ENCODE peak calls at places on chromosomes 11 and 22, in four cellular contexts. R is fibroblast of mammary gland; Y is activated T-helper 1 cell treated with anti-CD3 and anti-CD28 coated beads, Interleukin-12 subunit alpha, Interleukin-12 subunit beta, Interleukin-2, Interleukin-4 antibody, amounts not matched to agents 30 ng/mL and 10 ng/mL and 1 ng/mL, durations not matched to agents 14 hours and 24 hours and 36 hours; C is H54. V is an unnamed sample.
A peak's percentile ranks its signal among the peaks of the same experiment; 100 is the strongest.

GRCh38 chr11:118868659-118869058 is 15.0 kb upstream of the CXCR5 start:
- DNase-seq in R (no peak), Y (no peak), C (no peak), V (no peak)

GRCh38 chr11:59144579-59145345 is 2.1 kb downstream of the FAM111A start:
- DNase-seq in R (peak; percentile 77), Y (peak; percentile 70), C (peak; percentile 50), V (peak; percentile 90)

GRCh38 chr22:47052236-47053012 is 290.0 kb downstream of the TBC1D22A start:
- DNase-seq in R (no peak), Y (no peak), C (no peak), V (no peak)

GRCh38 chr11:115409691-115410220 is 94.5 kb downstream of the CADM1 start:
- DNase-seq in R (no peak), Y (no peak), C (no peak), V (peak; percentile 8)

GRCh38 chr22:32567544-32567943 is 92.9 kb downstream of the FBXO7 start:
- DNase-seq in R (no peak), Y (no peak), C (no peak), V (no peak)

GRCh38 chr11:65858354-65859133 is 564 bp upstream of the CFL1 start:
- DNase-seq in R (no peak), Y (no peak), C (no peak), V (no peak)

GRCh38 chr11:46363031-46363407 is 15.8 kb downstream of the DGKZ start:
- DNase-seq in R (peak; percentile 36), Y (no peak), C (peak; percentile 94), V (peak; percentile 71)

GRCh38 chr22:25747245-25747944 is 5.4 kb downstream of the MYO18B start:
- DNase-seq in R (peak; percentile 99), Y (no peak), C (peak; percentile 78), V (peak; percentile 93)

GRCh38 chr11:126194121-126194543 is 17.3 kb downstream of the RPUSD4 start:
- DNase-seq in R (peak; percentile 58), Y (no peak), C (no peak), V (peak; percentile 62)

GRCh38 chr11:6418958-6419611 is at the start of gene APBB1:
- DNase-seq in R (peak; percentile 46), Y (peak; percentile 63), C (peak; percentile 68), V (peak; percentile 44)

GRCh38 chr22:42069801-42070516 is 653 bp downstream of the NAGA start:
- DNase-seq in R (no peak), Y (peak; percentile 14), C (no peak), V (peak; percentile 12)

GRCh38 chr22:32836286-32836859 is 34.9 kb downstream of the TIMP3 start:
- DNase-seq in R (peak; percentile 26), Y (no peak), C (peak; percentile 24), V (no peak)

GRCh38 chr11:64249563-64250405 is 1.5 kb upstream of the PLCB3 start:
- DNase-seq in R (no peak), Y (no peak), C (no peak), V (no peak)

GRCh38 chr22:45007247-45007945 is 2.4 kb downstream of the PHF21B start:
- DNase-seq in R (no peak), Y (no peak), C (no peak), V (peak; percentile 31)